ENCODE peak calls at places on chromosome 22, in five cellular contexts. R, A, U, T and J are unnamed samples.

GRCh38 chr22:49883294-49883640 is 29.6 kb downstream of the ZBED4 start:
- DNase-seq in U (no peak), R (no peak), T (no peak), A (no peak), J (no peak)

GRCh38 chr22:29380856-29381255 is 7.5 kb downstream of the AP1B1 start:
- DNase-seq in T (no peak), R (no peak), U (no peak), A (no peak), J (no peak)

GRCh38 chr22:44729391-44730012 is 22.9 kb upstream of the ARHGAP8 start:
- DNase-seq in T (no peak), A (no peak), R (no peak), U (peak), J (no peak)

GRCh38 chr22:31093956-31094622 is 13.0 kb downstream of the SMTN start:
- DNase-seq in T (no peak), U (no peak), A (no peak), R (no peak), J (no peak)

GRCh38 chr22:36331912-36332622 is 55.7 kb downstream of the MYH9 start:
- DNase-seq in T (no peak), U (no peak), A (no peak), R (no peak), J (peak)

GRCh38 chr22:44753189-44754042 is 1.0 kb downstream of the ARHGAP8 start:
- DNase-seq in R (no peak), U (no peak), A (no peak), T (no peak), J (no peak)

GRCh38 chr22:33073989-33074391 is 15.8 kb upstream of the SYN3 start:
- DNase-seq in A (no peak), T (no peak), U (no peak), R (no peak), J (no peak)

GRCh38 chr22:27810566-27810965 is 9.0 kb upstream of the MN1 start:
- DNase-seq in U (no peak), A (no peak), T (peak), R (no peak), J (no peak)

GRCh38 chr22:27730649-27731433 is 70.7 kb downstream of the MN1 start:
- DNase-seq in T (no peak), A (no peak), R (no peak), U (no peak), J (no peak)

GRCh38 chr22:44438056-44438455 is 60.0 kb downstream of the RTL6 start:
- DNase-seq in T (no peak), A (no peak), R (no peak), U (peak), J (no peak)

GRCh38 chr22:20569059-20570058 is 61.9 kb downstream of the MED15 start:
- DNase-seq in U (no peak), A (no peak), R (no peak), T (no peak), J (peak)

DNA sequence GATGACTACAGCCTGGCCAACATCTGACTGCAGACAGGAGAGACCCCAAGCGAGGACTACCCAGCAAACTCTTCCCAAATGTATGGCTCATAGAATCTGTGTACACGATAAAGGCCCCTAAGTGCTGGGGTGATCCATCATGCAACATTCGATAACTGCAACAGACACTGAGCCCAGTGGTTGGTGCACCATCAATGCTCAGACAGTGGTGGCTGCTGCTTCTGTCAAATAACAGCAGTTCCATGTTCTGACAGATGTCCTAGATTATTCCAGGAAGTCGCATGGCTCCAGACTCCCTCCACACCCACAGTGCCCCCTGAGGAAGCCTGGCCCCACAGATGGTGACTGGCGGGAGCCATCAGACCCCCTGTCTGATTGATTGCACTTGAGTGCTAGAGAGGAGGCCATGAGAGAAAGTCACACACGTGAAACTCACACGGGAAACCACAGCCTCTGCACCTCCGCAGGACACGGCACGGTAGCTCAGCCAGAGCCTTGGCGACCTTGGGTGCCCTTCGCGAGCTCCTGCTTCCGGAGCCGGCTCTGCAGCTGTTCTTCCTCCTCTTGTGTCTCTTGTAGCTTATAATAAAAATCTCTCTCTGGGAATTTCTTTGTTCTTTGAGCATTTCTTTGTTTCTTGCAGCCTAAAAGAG is 1156.0 kb downstream of the TBC1D22A start:
- DNase-seq in T (no peak), A (no peak), U (no peak), R (no peak), J (peak)
- TF ChIP-seq SUZ12 in T (no peak), A (no peak), U (no peak), R (no peak), J (no peak)

GRCh38 chr22:17371446-17371845 is 2.2 kb downstream of the CECR2 start:
- DNase-seq in R (no peak), T (no peak), U (no peak), A (no peak), J (no peak)
- TF ChIP-seq SUZ12 in R (no peak), T (no peak), U (no peak), A (no peak), J (no peak)

DNA sequence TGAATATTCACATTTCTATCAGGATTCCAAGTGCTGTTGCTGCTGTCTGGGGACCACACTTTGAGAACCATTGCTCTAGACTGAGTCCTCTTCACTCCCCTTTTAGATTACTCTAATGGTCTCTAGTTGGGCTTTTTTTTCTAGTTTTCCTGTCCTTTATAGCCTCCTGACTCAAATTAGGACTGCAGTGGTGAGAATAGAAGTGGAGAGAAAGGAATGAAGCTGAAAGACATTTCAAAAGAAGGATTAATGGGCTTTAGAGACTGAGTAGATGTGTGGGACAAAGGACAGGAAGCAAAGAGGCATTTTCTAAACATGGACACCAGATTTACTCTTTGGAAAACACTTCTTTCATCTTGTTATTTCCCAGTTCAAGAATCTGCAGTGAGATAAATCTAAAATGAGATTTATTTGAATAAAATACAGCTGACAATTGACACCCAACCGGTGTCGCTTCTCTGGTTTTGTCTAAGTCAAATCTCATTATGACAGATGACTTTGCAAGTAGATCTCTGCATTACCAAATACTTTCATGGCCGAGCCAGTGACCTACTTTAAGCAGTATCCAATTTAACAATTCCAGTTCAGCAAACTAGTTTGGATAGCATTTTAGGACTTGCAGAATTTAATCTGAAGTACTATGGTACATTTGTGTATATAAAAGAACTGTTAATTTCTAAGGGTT is 76.2 kb upstream of the TNRC6B start:
- DNase-seq in A (no peak), U (no peak), T (no peak), R (peak), J (no peak)
- TF ChIP-seq SUZ12 in A (no peak), U (no peak), T (no peak), R (no peak), J (no peak)

DNA sequence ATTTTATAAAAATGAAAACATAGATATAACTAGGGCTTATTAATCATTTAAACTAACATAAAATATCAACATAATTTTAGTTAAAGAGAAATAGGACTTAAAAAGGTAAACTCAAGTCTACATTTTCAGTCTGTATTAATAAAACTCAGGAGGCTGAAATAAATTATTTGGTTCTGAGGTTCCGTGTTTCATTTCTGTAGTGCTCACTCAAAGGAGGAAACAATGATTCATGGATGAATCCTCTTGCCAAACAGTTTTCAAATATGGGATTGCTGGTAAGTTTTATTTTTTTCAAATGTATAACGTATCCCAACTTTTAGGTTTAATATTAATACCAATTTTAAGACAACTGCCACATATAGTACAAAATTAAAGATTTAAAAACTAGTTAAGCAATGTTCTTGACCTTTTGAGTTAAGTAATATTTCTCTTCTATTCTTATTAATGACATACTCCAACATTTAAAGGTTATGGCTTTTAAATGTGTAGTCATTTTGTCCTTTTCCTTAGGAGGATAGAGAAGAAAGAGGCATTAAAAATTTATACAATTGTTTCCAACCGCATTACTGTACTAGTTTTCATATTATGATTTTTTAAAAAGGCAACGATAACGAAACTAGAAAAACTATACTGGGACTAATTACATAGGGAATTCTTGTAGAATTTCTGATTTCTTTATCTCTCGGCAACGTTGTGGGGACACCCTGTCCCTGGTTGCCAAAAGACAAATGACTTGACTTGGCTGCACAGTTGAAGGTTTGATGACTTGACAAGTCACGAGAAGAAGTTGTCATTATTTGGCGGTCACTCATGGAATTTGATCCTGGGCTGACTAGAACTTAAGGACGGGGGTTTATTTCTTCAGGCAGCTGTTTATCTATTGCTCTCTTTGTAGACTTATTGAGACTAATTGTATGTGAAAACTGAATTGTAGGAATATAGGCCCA is 69.2 kb upstream of the ADSL start:
- DNase-seq in A (no peak), R (no peak), T (no peak), U (no peak), J (no peak)
- TF ChIP-seq SUZ12 in A (no peak), R (no peak), T (no peak), U (no peak), J (no peak)

DNA sequence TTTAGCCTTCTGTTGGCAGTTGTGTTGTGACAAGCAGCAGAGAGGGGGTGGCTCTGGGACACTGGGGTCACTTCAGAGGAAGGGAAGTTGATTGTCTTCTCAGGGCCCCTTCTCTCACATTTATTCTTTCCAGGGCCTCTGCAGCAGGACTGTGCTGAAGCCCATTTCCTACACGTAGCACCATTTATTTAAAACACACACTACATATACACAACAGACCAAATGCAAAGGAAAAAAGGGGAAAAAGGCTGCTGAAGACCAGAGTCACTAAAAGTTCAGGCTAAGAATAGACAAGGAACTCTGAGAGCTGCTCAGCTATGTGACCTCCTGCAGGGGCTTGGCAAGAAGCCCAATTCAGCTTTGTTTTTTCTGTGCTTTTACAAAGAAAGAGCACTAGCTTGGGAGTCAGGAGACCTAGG is 28.3 kb upstream of the UPB1 start:
- DNase-seq in A (peak), U (no peak), R (peak), T (no peak), J (no peak)
- TF ChIP-seq SUZ12 in A (no peak), U (no peak), R (no peak), T (no peak), J (no peak)

GRCh38 chr22:37442537-37442936 is 15.3 kb upstream of the ELFN2 start:
- DNase-seq in R (no peak), A (no peak), T (peak), U (no peak), J (no peak)
- TF ChIP-seq SUZ12 in R (no peak), A (no peak), T (no peak), U (no peak), J (no peak)

DNA sequence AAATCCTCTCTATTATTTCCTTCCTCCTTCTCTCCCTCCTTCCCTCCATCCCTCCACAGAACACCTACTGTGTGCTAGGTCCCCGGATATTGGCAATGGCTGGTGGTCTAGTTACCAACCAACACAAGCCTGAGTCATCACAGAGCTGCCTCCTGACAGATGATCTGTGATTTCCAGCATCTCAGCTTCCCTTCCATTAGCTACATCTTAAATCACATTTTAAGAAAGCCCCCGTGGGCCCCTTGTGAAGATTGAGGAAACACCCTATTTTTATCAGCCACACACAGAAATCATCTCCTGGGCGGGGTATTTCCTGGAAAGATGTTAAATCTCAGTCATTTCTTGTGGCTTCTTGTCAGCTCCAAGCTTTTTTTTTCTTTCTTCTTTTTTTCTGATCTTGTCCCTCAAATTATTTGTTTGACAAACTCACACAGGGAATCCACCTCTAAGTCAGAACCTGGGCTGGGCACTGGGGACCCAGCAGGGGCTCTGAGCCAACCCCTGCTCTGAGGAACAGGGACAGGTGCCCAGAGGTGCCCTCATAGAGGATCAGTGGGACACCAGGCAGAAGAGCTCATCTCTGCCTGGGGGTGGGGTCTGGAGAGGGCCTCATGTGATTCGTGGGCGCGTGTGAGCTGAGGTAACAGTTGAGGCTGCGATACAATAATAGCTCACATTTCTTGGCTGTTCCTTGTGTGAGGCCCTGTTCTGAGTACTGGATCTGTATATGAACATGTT is 42.4 kb downstream of the CACNA1I start:
- DNase-seq in R (no peak), T (no peak), U (no peak), A (no peak), J (no peak)
- TF ChIP-seq SUZ12 in R (no peak), T (no peak), U (no peak), A (no peak), J (no peak)